ENCODE peak calls at places on chromosomes 16 and 17, in five cellular contexts. One of them, this sample, is unnamed.

GRCh38 chr17:40548982-40549680 is 16.1 kb downstream of the CCR7 start:
- DNase-seq in prostate gland: no peak
- DNase-seq in stomach: peak; percentile 50
- DNase-seq in sigmoid colon: peak; percentile 87
- DNase-seq in breast epithelium: peak; percentile 81
- DNase-seq in this sample: peak; percentile 51

GRCh38 chr17:64103751-64104364 is 26.1 kb downstream of the ERN1 start:
- DNase-seq in prostate gland: no peak
- DNase-seq in stomach: no peak
- DNase-seq in breast epithelium: no peak
- DNase-seq in sigmoid colon: no peak
- DNase-seq in this sample: no peak

GRCh38 chr17:58336456-58337094 is 8.0 kb upstream of the TSPOAP1 start:
- DNase-seq in breast epithelium: no peak
- DNase-seq in prostate gland: no peak
- DNase-seq in sigmoid colon: peak; percentile 72
- DNase-seq in stomach: no peak
- DNase-seq in this sample: no peak

GRCh38 chr16:87101903-87102302 is 215.3 kb downstream of the C16orf95 start:
- DNase-seq in breast epithelium: no peak
- DNase-seq in sigmoid colon: no peak
- DNase-seq in stomach: no peak
- DNase-seq in prostate gland: no peak
- DNase-seq in this sample: no peak

GRCh38 chr17:1746975-1747543 is 4.4 kb downstream of the SERPINF2 start:
- DNase-seq in stomach: peak; percentile 76
- DNase-seq in breast epithelium: peak; percentile 88
- DNase-seq in sigmoid colon: no peak
- DNase-seq in prostate gland: peak; percentile 94
- DNase-seq in this sample: no peak

GRCh38 chr16:57316390-57317017 is 32.0 kb upstream of the PLLP start:
- DNase-seq in stomach: no peak
- DNase-seq in prostate gland: no peak
- DNase-seq in breast epithelium: no peak
- DNase-seq in sigmoid colon: peak; percentile 85
- DNase-seq in this sample: no peak

GRCh38 chr17:57935833-57936807 is 19.1 kb downstream of the CUEDC1 start:
- DNase-seq in prostate gland: no peak
- DNase-seq in breast epithelium: peak; percentile 76
- DNase-seq in stomach: no peak
- DNase-seq in sigmoid colon: peak; percentile 91
- DNase-seq in this sample: no peak

GRCh38 chr17:36610472-36610871 is 9.1 kb downstream of the MRM1 start:
- DNase-seq in sigmoid colon: no peak
- DNase-seq in breast epithelium: no peak
- DNase-seq in stomach: no peak
- DNase-seq in prostate gland: no peak
- DNase-seq in this sample: no peak

GRCh38 chr16:31487720-31488629 is 5.1 kb downstream of the SLC5A2 start:
- DNase-seq in sigmoid colon: no peak
- DNase-seq in stomach: peak; percentile 75
- DNase-seq in prostate gland: peak; percentile 39
- DNase-seq in breast epithelium: no peak
- DNase-seq in this sample: no peak

GRCh38 chr17:14078027-14078426 is 8.7 kb downstream of the COX10 start:
- DNase-seq in stomach: no peak
- DNase-seq in breast epithelium: no peak
- DNase-seq in sigmoid colon: no peak
- DNase-seq in prostate gland: no peak
- DNase-seq in this sample: no peak

GRCh38 chr16:72921106-72921505 is 126.8 kb downstream of the ZFHX3 start:
- DNase-seq in breast epithelium: no peak
- DNase-seq in prostate gland: no peak
- DNase-seq in sigmoid colon: peak; percentile 46
- DNase-seq in stomach: no peak
- DNase-seq in this sample: no peak

GRCh38 chr17:2084129-2084765 is 29.3 kb downstream of the HIC1 start:
- DNase-seq in prostate gland: no peak
- DNase-seq in stomach: no peak
- DNase-seq in breast epithelium: no peak
- DNase-seq in sigmoid colon: peak; percentile 85
- DNase-seq in this sample: no peak

GRCh38 chr17:64095144-64095882 is 34.6 kb downstream of the ERN1 start:
- DNase-seq in stomach: peak; percentile 40
- DNase-seq in breast epithelium: no peak
- DNase-seq in prostate gland: no peak
- DNase-seq in sigmoid colon: no peak
- DNase-seq in this sample: no peak

GRCh38 chr16:80899804-80900592 is 95.6 kb upstream of the CDYL2 start:
- DNase-seq in stomach: peak; percentile 96
- DNase-seq in prostate gland: peak; percentile 92
- DNase-seq in breast epithelium: peak; percentile 83
- DNase-seq in sigmoid colon: peak; percentile 84
- DNase-seq in this sample: no peak

DNA sequence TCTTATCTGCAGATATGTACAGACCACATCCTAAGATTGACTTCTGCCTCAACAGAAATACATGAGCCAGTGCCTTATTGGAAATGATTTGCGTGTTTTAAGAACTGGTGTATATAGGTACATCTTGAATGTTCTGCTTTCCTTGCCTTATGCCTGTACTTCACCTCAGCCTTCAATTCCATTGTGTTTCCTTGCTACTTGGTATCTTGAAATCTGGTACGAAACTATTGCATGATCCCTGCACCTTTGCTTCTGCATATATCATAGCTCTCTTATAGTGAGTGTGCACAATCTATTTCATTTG is 1.5 kb downstream of the ATF7IP2 start:
- DNase-seq in breast epithelium: no peak
- DNase-seq in stomach: no peak
- DNase-seq in prostate gland: no peak
- DNase-seq in sigmoid colon: no peak
- DNase-seq in this sample: no peak
- H3K4me3 ChIP-seq in breast epithelium: peak overlapping the region; percentile 62
- H3K4me3 ChIP-seq in stomach: peak overlapping the region; percentile 52
- H3K4me3 ChIP-seq in prostate gland: no peak overlapping the region
- H3K4me3 ChIP-seq in sigmoid colon: no peak overlapping the region
- H3K4me3 ChIP-seq in this sample: peak overlapping the region; percentile 99

GRCh38 chr16:19524866-19525723 is 1.4 kb downstream of the CCP110 start:
- DNase-seq in breast epithelium: no peak
- DNase-seq in sigmoid colon: no peak
- DNase-seq in stomach: no peak
- DNase-seq in prostate gland: no peak
- DNase-seq in this sample: no peak
- TF ChIP-seq POLR2AphosphoS5 in breast epithelium: no peak
- TF ChIP-seq POLR2AphosphoS5 in sigmoid colon: no peak
- TF ChIP-seq POLR2AphosphoS5 in stomach: no peak
- TF ChIP-seq POLR2AphosphoS5 in prostate gland: no peak
- TF ChIP-seq POLR2AphosphoS5 in this sample: no peak

DNA sequence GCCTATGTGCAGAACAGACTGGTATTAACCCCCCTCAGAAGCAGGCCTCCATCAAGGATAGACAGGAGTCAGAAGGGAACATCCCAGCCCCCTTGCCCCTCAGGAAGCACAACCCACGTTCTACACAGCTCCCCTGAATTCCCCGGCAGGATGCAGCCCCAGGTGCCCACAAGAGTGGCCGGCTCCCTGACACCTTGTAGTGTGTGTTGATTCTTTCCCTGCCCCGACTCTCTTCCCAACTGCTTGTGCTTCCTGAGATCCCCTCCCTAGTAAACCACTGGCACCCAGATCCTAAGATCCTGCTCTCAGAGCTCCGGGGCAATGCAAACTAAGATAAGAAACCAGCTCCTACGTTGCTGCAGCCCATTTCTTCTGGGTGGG is 34.8 kb upstream of the LITAF start:
- DNase-seq in sigmoid colon: no peak
- DNase-seq in stomach: no peak
- DNase-seq in breast epithelium: no peak
- DNase-seq in prostate gland: no peak
- DNase-seq in this sample: no peak
- H3K4me3 ChIP-seq in sigmoid colon: no peak overlapping the region
- H3K4me3 ChIP-seq in stomach: peak overlapping the region; percentile 23
- H3K4me3 ChIP-seq in breast epithelium: no peak overlapping the region
- H3K4me3 ChIP-seq in prostate gland: no peak overlapping the region
- H3K4me3 ChIP-seq in this sample: peak overlapping the region; percentile 11

GRCh38 chr17:72985882-72986720 is 106.4 kb downstream of the SLC39A11 start:
- DNase-seq in stomach: peak; percentile 75
- DNase-seq in sigmoid colon: no peak
- DNase-seq in breast epithelium: peak; percentile 54
- DNase-seq in prostate gland: peak; percentile 64
- DNase-seq in this sample: peak; percentile 53

GRCh38 chr17:72984925-72985322 is 107.6 kb downstream of the SLC39A11 start:
- DNase-seq in prostate gland: no peak
- DNase-seq in breast epithelium: no peak
- DNase-seq in stomach: no peak
- DNase-seq in sigmoid colon: no peak
- DNase-seq in this sample: no peak

GRCh38 chr17:72982680-72983079 is 109.8 kb downstream of the SLC39A11 start:
- DNase-seq in stomach: no peak
- DNase-seq in breast epithelium: no peak
- DNase-seq in prostate gland: no peak
- DNase-seq in sigmoid colon: no peak
- DNase-seq in this sample: no peak

GRCh38 chr17:72987166-72987565 is 105.3 kb downstream of the SLC39A11 start:
- DNase-seq in breast epithelium: no peak
- DNase-seq in stomach: no peak
- DNase-seq in sigmoid colon: no peak
- DNase-seq in prostate gland: no peak
- DNase-seq in this sample: no peak

DNA sequence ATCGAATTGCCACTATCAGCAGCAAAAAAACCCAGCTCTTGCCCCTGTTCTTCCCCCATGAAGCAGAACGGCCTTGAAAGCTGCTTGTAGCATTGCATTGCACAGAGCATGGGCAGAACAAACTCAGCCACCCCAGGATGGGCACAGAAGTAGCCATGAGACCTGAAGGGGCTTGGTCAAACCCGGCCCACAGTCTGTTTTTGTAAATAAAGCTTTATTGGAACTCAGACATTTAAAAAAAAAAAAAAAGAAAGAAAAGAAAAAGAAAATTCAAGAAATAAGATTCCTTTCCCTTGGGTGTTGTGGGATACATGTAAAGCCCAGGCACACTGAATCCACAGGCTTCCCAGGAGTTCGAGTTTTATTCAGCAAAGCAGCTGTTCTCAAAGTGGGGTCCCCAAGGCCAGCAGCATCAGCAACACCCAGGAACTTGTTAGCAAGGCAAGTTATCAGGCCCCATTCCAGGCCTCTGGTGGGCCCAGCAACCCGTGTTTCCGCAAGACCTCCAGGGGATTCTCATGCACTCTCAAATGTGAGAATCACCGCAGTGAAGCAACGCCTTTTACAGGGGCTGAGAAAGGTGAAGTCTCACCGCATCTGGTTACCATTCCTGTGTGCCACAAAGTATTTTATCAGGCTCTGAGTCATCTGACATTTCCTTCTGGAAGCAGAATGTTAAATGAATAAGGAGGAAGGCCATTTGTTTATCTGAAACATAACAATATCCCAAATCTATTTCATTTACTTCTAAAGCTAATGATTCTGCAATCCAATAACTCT is 108.2 kb downstream of the SLC39A11 start:
- DNase-seq in breast epithelium: no peak
- DNase-seq in stomach: no peak
- DNase-seq in sigmoid colon: no peak
- DNase-seq in prostate gland: no peak
- DNase-seq in this sample: no peak
- TF ChIP-seq POLR2AphosphoS5 in breast epithelium: no peak
- TF ChIP-seq POLR2AphosphoS5 in stomach: no peak
- TF ChIP-seq POLR2AphosphoS5 in sigmoid colon: no peak
- TF ChIP-seq POLR2AphosphoS5 in prostate gland: no peak
- TF ChIP-seq POLR2AphosphoS5 in this sample: no peak

GRCh38 chr17:32264823-32265191 is 825 bp upstream of the RHBDL3 start:
- DNase-seq in sigmoid colon: no peak
- DNase-seq in breast epithelium: no peak
- DNase-seq in prostate gland: no peak
- DNase-seq in stomach: no peak
- DNase-seq in this sample: no peak
- H3K4me3 ChIP-seq in sigmoid colon: no peak overlapping the region
- H3K4me3 ChIP-seq in breast epithelium: peak overlapping the region; percentile 63
- H3K4me3 ChIP-seq in prostate gland: no peak overlapping the region
- H3K4me3 ChIP-seq in stomach: peak overlapping the region; percentile 84
- H3K4me3 ChIP-seq in this sample: no peak overlapping the region

This sample was measured in Panc1.